ENCODE peak calls at places on chromosomes 11 and 22, in five cellular contexts. Z is Panc1, A is HepG2, P is upper lobe of left lung, R is HCT116. E is an unnamed sample.

GRCh38 chr22:37827056-37827455 is 3.9 kb downstream of the GALR3 start:
- ATAC-seq in Z (no peak), A (no peak), P (no peak), R (no peak), E (peak; percentile 59)

GRCh38 chr11:115266066-115266465 is 238.1 kb downstream of the CADM1 start:
- ATAC-seq in Z (no peak), A (no peak), P (no peak), R (no peak), E (no peak)

GRCh38 chr11:109707411-109707810 is 285.4 kb downstream of the C11orf87 start:
- ATAC-seq in Z (no peak), A (no peak), P (peak; percentile 79), R (no peak), E (no peak)

GRCh38 chr11:85569525-85569924 is 57.6 kb downstream of the DLG2 start:
- ATAC-seq in Z (no peak), A (no peak), P (no peak), R (no peak), E (no peak)

GRCh38 chr22:22022255-22022840 is 39.8 kb upstream of the TOP3B start:
- ATAC-seq in Z (no peak), A (no peak), P (no peak), R (no peak), E (no peak)

GRCh38 chr11:73478737-73479347 is 102.6 kb downstream of the RELT start:
- ATAC-seq in Z (peak; percentile 93), A (peak; percentile 82), P (no peak), R (peak; percentile 95), E (no peak)

GRCh38 chr11:47724041-47724729 is 9.0 kb upstream of the AGBL2 start:
- ATAC-seq in Z (peak; percentile 50), A (peak; percentile 96), P (peak; percentile 75), R (no peak), E (peak; percentile 68)

GRCh38 chr22:27213766-27214581 is 556.6 kb downstream of the MIAT start:
- ATAC-seq in Z (no peak), A (no peak), P (peak; percentile 62), R (no peak), E (peak; percentile 67)

GRCh38 chr11:83827940-83828554 is 541.9 kb upstream of the CCDC90B start:
- ATAC-seq in Z (peak; percentile 87), A (peak; percentile 84), P (peak; percentile 82), R (peak; percentile 84), E (peak; percentile 41)

GRCh38 chr11:2721163-2721935 is 21.6 kb upstream of the KCNQ1OT1 start:
- ATAC-seq in Z (no peak), A (no peak), P (no peak), R (no peak), E (no peak)
- TF ChIP-seq POLR2AphosphoS5 in Z (no peak), A (no peak), P (no peak), R (no peak), E (no peak)

DNA sequence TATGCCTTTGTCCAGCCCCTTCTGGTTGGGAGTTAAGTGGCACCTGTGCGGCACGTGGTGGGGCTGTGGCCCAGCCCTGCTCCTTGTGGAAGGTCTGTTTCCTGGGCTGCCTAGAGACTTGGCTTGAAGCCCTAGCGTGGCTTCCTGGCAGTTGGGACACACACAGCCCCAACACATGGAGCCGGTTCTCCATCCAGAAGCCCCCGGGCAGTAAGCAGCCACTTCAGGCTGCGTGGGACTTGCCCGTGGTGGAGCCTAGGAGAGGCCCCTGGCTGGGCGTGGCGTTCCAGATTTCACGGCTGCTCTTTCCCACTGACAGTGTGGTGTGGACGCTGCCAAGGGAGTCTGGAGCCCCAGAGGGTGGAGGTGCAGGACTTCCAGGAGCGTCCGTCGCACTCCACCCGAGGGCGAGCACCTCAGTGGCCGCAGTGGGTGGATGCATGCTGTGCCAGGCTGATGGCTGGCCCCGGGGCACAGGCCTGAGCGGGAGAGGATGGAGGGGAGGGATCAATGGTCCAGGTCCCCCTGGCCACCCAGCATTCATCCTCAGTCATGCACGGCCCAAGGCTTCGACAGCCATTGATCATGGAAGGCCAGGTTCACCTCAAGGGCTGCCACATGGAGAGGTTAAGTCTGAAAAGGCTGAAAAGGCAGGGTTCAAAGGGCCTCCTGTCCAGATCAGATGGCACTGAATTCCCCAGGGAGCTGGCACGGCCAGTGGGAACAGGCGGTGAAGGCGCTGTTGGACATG is 9.3 kb downstream of the CCND1 start:
- ATAC-seq in Z (no peak), A (no peak), P (no peak), R (no peak), E (no peak)
- TF ChIP-seq POLR2AphosphoS5 in Z (no peak), A (no peak), P (no peak), R (no peak), E (no peak)

DNA sequence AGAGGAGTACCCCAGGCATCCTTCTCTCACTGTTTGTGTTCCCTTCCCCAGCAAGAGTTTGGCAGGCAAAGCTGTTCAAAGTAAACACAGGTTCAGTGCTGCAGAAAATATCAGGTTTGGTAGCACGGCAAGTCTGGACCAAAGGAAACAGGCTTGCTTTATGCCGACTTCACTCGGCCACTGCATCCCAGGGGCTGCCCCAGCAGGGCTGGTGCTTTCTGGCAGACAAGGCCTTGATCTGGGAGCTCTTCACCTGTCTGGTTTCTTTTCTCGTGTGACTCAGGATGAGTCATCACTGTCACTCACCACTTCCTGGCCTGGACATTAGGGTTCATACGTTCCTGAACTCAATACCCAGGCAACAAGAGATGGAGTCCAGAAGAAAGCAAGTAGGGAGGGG is 52.6 kb upstream of the NAV2 start:
- ATAC-seq in Z (peak; percentile 93), A (peak; percentile 80), P (peak; percentile 8), R (peak; percentile 97), E (peak; percentile 45)
- TF ChIP-seq POLR2AphosphoS5 in Z (no peak), A (no peak), P (no peak), R (peak; percentile 67), E (no peak)

GRCh38 chr22:36291831-36292740 is 39.2 kb downstream of the APOL1 start:
- ATAC-seq in Z (peak; percentile 14), A (no peak), P (no peak), R (no peak), E (no peak)
- TF ChIP-seq POLR2AphosphoS5 in Z (no peak), A (no peak), P (no peak), R (no peak), E (no peak)

GRCh38 chr11:62854013-62854824 is 14.8 kb upstream of the WDR74 start:
- ATAC-seq in Z (no peak), A (no peak), P (no peak), R (no peak), E (no peak)

GRCh38 chr11:62855571-62856332 is 16.4 kb upstream of the WDR74 start:
- ATAC-seq in Z (peak; percentile 93), A (peak; percentile 79), P (peak; percentile 100), R (peak; percentile 80), E (peak; percentile 100)

GRCh38 chr11:62856333-62856910 is 17.0 kb upstream of the WDR74 start:
- ATAC-seq in Z (no peak), A (peak; percentile 8), P (no peak), R (no peak), E (no peak)

GRCh38 chr11:62853279-62853965 is 14.0 kb upstream of the WDR74 start:
- ATAC-seq in Z (no peak), A (no peak), P (no peak), R (no peak), E (no peak)

DNA sequence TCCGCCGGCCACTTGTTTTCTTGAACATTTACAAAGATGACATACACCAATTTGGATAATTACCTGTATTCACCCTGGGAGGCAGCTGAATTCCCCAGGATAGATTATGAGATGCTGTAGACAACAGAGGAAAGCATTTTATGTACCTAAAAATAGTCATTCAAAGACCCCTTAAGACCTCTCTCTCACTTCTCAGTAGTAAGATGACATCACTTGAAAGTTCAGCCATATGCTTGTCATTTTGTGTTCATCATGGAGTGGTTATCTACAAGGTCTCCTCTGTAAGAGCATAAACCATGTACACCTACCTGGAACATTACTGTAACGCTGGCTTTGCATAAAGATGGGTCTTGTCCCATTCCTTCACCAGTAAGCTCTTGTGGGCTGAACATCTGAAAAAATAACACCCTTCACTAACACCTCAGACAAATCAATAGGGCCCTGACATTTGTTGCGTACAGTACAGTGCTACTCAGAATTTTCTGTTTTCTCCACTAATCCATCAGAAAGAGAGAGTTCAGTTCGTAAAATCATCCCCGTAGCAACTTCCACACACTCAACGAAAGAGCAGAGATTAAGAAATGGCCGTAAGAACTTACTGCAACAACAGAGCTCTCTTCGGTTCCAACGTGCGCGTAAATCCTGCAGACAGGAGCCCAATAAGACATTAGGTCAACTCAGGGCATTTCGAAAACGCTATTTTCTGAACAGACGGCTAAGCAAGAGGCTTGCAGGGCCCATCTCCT is 15.6 kb upstream of the WDR74 start:
- ATAC-seq in Z (no peak), A (no peak), P (no peak), R (no peak), E (no peak)
- TF ChIP-seq POLR2AphosphoS5 in Z (peak; percentile 5), A (peak; percentile 16), P (no peak), R (peak; percentile 5), E (no peak)